ENCODE peak calls at places on chromosomes 6 and 20, in five cellular contexts. L is upper lobe of left lung, J is suprapubic skin, P is Panc1, N is transverse colon. S is an unnamed sample. For H3K4me1, the result is how much of the 10 kb centered on the place peaks cover.

GRCh38 chr6:18161437-18161836 is 6.2 kb downstream of the KDM1B start:
- DNase-seq in P (no peak), J (no peak), L (no peak), N (no peak), S (no peak)

GRCh38 chr6:44733868-44734267 is 346.4 kb downstream of the CDC5L start:
- DNase-seq in L (peak), N (peak), J (no peak), P (no peak), S (peak)

GRCh38 chr6:35259946-35260626 is 551 bp downstream of the ZNF76 start:
- DNase-seq in N (peak), J (peak), L (peak), P (no peak), S (peak)

GRCh38 chr6:35093783-35094182 is 47.4 kb downstream of the TCP11 start:
- DNase-seq in J (no peak), N (no peak), P (no peak), L (no peak), S (no peak)

GRCh38 chr6:159094444-159095252 is 49.9 kb upstream of the TAGAP start:
- DNase-seq in N (peak), P (no peak), L (no peak), J (no peak), S (no peak)

GRCh38 chr6:116313377-116313776 is 33.6 kb upstream of the TSPYL1 start:
- DNase-seq in P (no peak), J (no peak), N (no peak), L (no peak), S (no peak)

GRCh38 chr6:129679250-129679649 is 30.7 kb downstream of the ARHGAP18 start:
- DNase-seq in P (no peak), L (no peak), N (no peak), J (no peak), S (no peak)

GRCh38 chr6:90369024-90369519 is 72.4 kb upstream of the BACH2 start:
- DNase-seq in P (peak), J (peak), L (peak), N (peak), S (no peak)

GRCh38 chr6:121482004-121482693 is 46.7 kb downstream of the GJA1 start:
- DNase-seq in L (no peak), P (no peak), J (no peak), N (no peak), S (no peak)

GRCh38 chr20:36179170-36179945 is 24.8 kb downstream of the EPB41L1 start:
- DNase-seq in J (no peak), N (no peak), L (no peak), P (no peak), S (no peak)

GRCh38 chr6:22570185-22570551 is 802 bp downstream of the HDGFL1 start:
- DNase-seq in J (no peak), N (no peak), P (no peak), L (no peak), S (no peak)

GRCh38 chr20:47097691-47098622 is 203.3 kb downstream of the EYA2 start:
- DNase-seq in P (no peak), L (no peak), J (no peak), N (peak), S (no peak)

GRCh38 chr6:14748679-14749078 is 497.2 kb upstream of the JARID2 start:
- DNase-seq in J (no peak), L (no peak), P (no peak), N (no peak), S (no peak)

GRCh38 chr20:37223053-37223452 is 38.6 kb downstream of the GHRH start:
- DNase-seq in J (no peak), N (no peak), P (no peak), L (peak), S (no peak)

GRCh38 chr6:40719671-40720374 is 132.7 kb upstream of the LRFN2 start:
- DNase-seq in N (no peak), P (no peak), L (no peak), J (no peak), S (no peak)

GRCh38 chr20:17966432-17967312 is 1.9 kb downstream of the SNX5 start:
- DNase-seq in L (no peak), J (no peak), N (no peak), P (peak), S (no peak)

GRCh38 chr20:23094213-23094896 is 8.2 kb upstream of the CD93 start:
- DNase-seq in L (peak), N (no peak), J (no peak), P (no peak), S (no peak)

GRCh38 chr20:7858851-7859250 is 81.4 kb downstream of the HAO1 start:
- DNase-seq in N (no peak), J (no peak), P (no peak), L (no peak), S (no peak)

GRCh38 chr20:32116079-32116521 is 6.6 kb downstream of the TM9SF4 start:
- DNase-seq in N (no peak), P (no peak), J (no peak), L (no peak), S (no peak)

GRCh38 chr6:128663238-128663637 is 142.8 kb upstream of the PTPRK start:
- DNase-seq in P (no peak), L (no peak), J (no peak), N (no peak), S (no peak)

GRCh38 chr6:67676892-67677291 is 958.2 kb upstream of the ADGRB3 start:
- DNase-seq in L (no peak), P (no peak), N (no peak), J (no peak), S (no peak)

GRCh38 chr6:77092971-77093370 is 370.3 kb downstream of the HTR1B start:
- DNase-seq in L (no peak), N (no peak), J (no peak), P (no peak), S (no peak)

GRCh38 chr20:54093423-54094267 is 23.3 kb upstream of the BCAS1 start:
- DNase-seq in N (no peak), J (no peak), L (no peak), P (no peak), S (no peak)

GRCh38 chr20:56151834-56152233 is 96.7 kb upstream of the MC3R start:
- DNase-seq in N (no peak), L (no peak), J (no peak), P (no peak), S (no peak)

GRCh38 chr20:35146922-35147574 is at the start of gene EDEM2:
- DNase-seq in P (peak), J (peak), L (peak), N (peak), S (peak)

GRCh38 chr6:146878564-146879343 is 280.0 kb downstream of the ADGB start:
- DNase-seq in J (no peak), N (peak), P (no peak), L (no peak), S (no peak)

DNA sequence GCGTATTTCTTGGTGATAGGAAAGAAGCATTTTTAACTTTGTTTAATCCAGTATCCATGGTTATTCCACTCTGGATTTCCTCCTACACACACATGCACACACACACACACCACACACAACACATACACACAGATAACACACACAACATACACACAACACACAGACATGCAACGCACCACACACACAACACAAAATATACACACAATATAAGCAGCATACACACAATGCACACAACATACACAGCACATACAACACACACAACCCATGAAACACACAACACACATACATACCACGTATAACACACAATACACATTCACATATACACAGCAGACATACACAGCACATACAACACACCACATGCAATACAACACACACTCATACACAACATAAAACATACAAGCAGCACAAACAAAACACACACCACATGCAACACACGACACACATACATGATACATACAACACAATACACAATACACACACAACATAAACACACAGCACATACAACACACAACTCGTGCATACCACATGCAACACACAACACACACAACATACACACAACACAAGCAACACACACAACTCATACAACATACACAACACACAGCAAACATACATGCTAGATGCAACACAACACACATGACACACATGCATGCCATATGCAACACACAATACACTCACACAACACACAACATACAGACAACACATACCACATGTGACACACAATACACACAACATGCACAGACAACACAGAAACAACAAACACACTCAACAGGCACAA is 13.0 kb downstream of the TTLL2 start:
- DNase-seq in J (no peak), P (no peak), N (no peak), L (no peak), S (no peak)
- H3K4me1 ChIP-seq in J (under half), P (under half), N (under half), L (under half), S (under half)

GRCh38 chr6:2162089-2162465 is 83.3 kb downstream of the GMDS start:
- DNase-seq in P (no peak), J (no peak), N (no peak), L (no peak), S (no peak)

GRCh38 chr6:2158596-2159271 is 86.7 kb downstream of the GMDS start:
- DNase-seq in L (no peak), N (no peak), J (no peak), P (no peak), S (no peak)

GRCh38 chr6:2155206-2155605 is 90.2 kb downstream of the GMDS start:
- DNase-seq in N (no peak), L (no peak), P (no peak), J (no peak), S (no peak)

GRCh38 chr6:2157441-2158127 is 87.8 kb downstream of the GMDS start:
- DNase-seq in J (no peak), P (no peak), L (no peak), N (no peak), S (no peak)
- TF ChIP-seq POLR2AphosphoS5 in J (no peak), P (no peak), L (no peak), N (no peak), S (no peak)

GRCh38 chr6:142697912-142698311 is 247.1 kb downstream of the HIVEP2 start:
- DNase-seq in L (no peak), J (no peak), P (no peak), N (no peak), S (no peak)
- H3K4me1 ChIP-seq in L (under half), J (under half), P (under half), N (under half), S (under half)

GRCh38 chr6:3751019-3751729 is at the start of gene PXDC1:
- DNase-seq in P (no peak), L (no peak), N (no peak), J (no peak), S (no peak)
- TF ChIP-seq POLR2AphosphoS5 in P (no peak), L (no peak), N (no peak), J (no peak), S (no peak)

GRCh38 chr20:33677991-33678431 is 3.8 kb upstream of the NECAB3 start:
- DNase-seq in L (no peak), N (no peak), P (no peak), J (no peak), S (no peak)

GRCh38 chr20:33674294-33675126 is at the start of gene NECAB3:
- DNase-seq in L (peak), J (peak), N (peak), P (no peak), S (peak)

GRCh38 chr20:33675127-33675954 is 1.1 kb upstream of the NECAB3 start:
- DNase-seq in L (no peak), J (no peak), P (no peak), N (no peak), S (no peak)

GRCh38 chr20:33676121-33676520 is 1.9 kb upstream of the NECAB3 start:
- DNase-seq in L (no peak), N (no peak), P (no peak), J (no peak), S (no peak)

DNA sequence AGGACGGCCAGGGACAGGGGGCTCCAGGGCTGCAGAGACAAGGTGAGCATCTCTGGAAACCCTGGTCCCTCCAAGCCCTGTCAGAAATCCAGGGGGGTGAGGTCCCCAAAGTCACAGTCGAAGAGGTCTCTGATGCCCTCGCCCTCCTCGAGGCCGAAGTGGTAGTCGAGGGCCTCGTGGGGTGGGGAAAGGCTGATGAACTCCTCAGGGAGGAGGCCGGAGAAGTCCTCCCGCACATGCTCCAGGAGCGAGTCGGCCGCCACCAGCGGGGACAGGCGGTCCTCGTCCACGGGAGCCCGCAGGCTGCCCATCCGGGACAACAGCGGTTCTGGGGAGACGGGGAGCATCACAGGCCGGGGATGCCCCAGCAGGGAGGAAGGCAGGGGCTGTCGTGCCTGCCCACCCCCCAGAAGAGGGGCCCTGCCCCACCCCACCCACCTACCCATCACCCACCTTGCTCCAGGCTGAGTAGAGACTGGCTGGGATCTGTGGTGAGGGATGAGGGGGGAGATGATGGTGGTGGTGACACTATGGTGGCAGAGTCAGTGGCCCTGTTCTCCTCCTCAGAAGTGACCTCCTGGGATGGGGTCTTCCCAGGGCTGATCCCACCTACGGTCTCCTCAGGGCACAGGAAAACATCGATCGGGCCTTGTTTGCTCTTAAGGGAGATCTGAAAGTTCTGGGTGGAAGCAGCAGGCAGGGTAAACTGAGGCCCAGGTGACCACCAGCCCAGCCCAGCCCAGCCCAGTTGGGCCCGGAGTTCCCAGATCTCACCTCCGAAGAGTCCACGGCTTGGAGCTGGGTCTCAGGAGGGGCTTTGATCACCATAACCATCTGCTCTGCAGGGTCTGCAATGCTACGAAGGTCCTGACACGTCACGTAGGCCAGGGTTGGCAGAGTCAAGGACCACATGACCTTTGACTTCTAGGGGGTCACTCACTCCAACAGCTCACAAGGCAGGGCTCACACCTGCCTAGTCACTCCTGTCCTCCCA is 2.7 kb upstream of the NECAB3 start:
- DNase-seq in P (no peak), L (no peak), N (no peak), J (no peak), S (no peak)
- H3K4me1 ChIP-seq in P (under half), L (under half), N (under half), J (half or more), S (half or more)